ENCODE peak calls at places on chromosomes 13 and 19, in seven cellular contexts. L is esophagus muscularis mucosa; B is astrocyte; F is naive thymus-derived CD4-positive, alpha-beta T cell; G is CD4-positive, alpha-beta memory T cell; X is left ventricle myocardium inferior; Y is uterus. O is an unnamed sample. For H3K27me3, the result is how much of the 10 kb centered on the place peaks cover.

GRCh38 chr13:50512602-50513527 is 330.6 kb downstream of the DLEU7 start:
- DNase-seq in B (peak), X (peak), L (no peak), F (peak), Y (peak), G (peak), O (no peak)

GRCh38 chr19:48795855-48796142 is 15.0 kb downstream of the BCAT2 start:
- DNase-seq in Y (peak), X (peak), F (no peak), L (no peak), B (no peak), G (no peak), O (no peak)

GRCh38 chr13:100439247-100439955 is 149.2 kb downstream of the GGACT start:
- DNase-seq in F (no peak), B (no peak), X (no peak), L (peak), G (no peak), Y (no peak), O (no peak)

GRCh38 chr19:4432918-4433506 is 24.6 kb downstream of the UBXN6 start:
- DNase-seq in B (no peak), L (no peak), Y (no peak), F (no peak), G (no peak), X (no peak), O (no peak)

GRCh38 chr19:45395524-45396388 is 9.1 kb downstream of the PPP1R13L start:
- DNase-seq in G (no peak), B (no peak), L (no peak), F (no peak), Y (no peak), X (no peak), O (no peak)

GRCh38 chr13:48585456-48585840 is 52.6 kb upstream of the RCBTB2 start:
- DNase-seq in G (no peak), Y (peak), L (peak), B (peak), X (no peak), F (no peak), O (no peak)

GRCh38 chr13:52713894-52714293 is 25.7 kb downstream of the CNMD start:
- DNase-seq in G (no peak), Y (no peak), F (no peak), L (no peak), B (no peak), X (peak), O (no peak)

GRCh38 chr19:48837081-48837524 is 812 bp upstream of the HSD17B14 start:
- DNase-seq in B (peak), L (peak), X (peak), G (peak), Y (peak), F (peak), O (peak)

GRCh38 chr13:20121154-20121515 is 39.7 kb downstream of the GJA3 start:
- DNase-seq in X (no peak), Y (no peak), F (no peak), B (no peak), G (no peak), L (no peak), O (no peak)

GRCh38 chr13:106176103-106176502 is 359.4 kb downstream of the EFNB2 start:
- DNase-seq in L (no peak), G (no peak), X (no peak), F (no peak), B (peak), Y (no peak), O (peak)

GRCh38 chr13:47033216-47033615 is 136.4 kb upstream of the HTR2A start:
- DNase-seq in B (peak), X (no peak), G (no peak), Y (no peak), L (no peak), F (no peak), O (no peak)

GRCh38 chr19:48868196-48868886 is at the start of gene PLEKHA4:
- DNase-seq in X (peak), B (no peak), F (no peak), G (no peak), L (no peak), Y (peak), O (no peak)

GRCh38 chr13:72201726-72202125 is 334.7 kb upstream of the DACH1 start:
- DNase-seq in F (no peak), L (no peak), G (no peak), B (no peak), X (no peak), Y (no peak), O (no peak)

GRCh38 chr19:46355991-46356669 is 9.2 kb downstream of the PPP5C start:
- DNase-seq in G (no peak), F (no peak), B (no peak), L (no peak), X (no peak), Y (no peak), O (no peak)

GRCh38 chr13:53100394-53101063 is 71.9 kb downstream of the OLFM4 start:
- DNase-seq in Y (no peak), G (no peak), B (no peak), L (no peak), X (no peak), F (no peak), O (no peak)

GRCh38 chr13:65926750-65927171 is 1303.4 kb downstream of the PCDH9 start:
- DNase-seq in F (no peak), L (no peak), G (no peak), X (peak), B (no peak), Y (no peak), O (no peak)

GRCh38 chr13:23411220-23411619 is 22.3 kb downstream of the SACS start:
- DNase-seq in B (peak), X (no peak), L (peak), Y (no peak), F (no peak), G (no peak), O (no peak)

GRCh38 chr13:32471187-32471922 is 43.4 kb upstream of the N4BP2L1 start:
- DNase-seq in X (peak), B (peak), F (no peak), G (no peak), Y (peak), L (no peak), O (no peak)

GRCh38 chr13:37011788-37012187 is 11.2 kb downstream of the EXOSC8 start:
- DNase-seq in X (no peak), G (no peak), B (no peak), F (no peak), Y (no peak), L (no peak), O (no peak)

GRCh38 chr13:111506621-111507020 is 186.2 kb downstream of the TEX29 start:
- DNase-seq in X (no peak), L (no peak), Y (no peak), G (no peak), F (no peak), B (no peak), O (no peak)

GRCh38 chr13:29140277-29140676 is 320.1 kb downstream of the MTUS2 start:
- DNase-seq in L (no peak), X (peak), F (no peak), Y (no peak), G (no peak), B (no peak), O (no peak)

GRCh38 chr19:10510301-10510802 is 6.9 kb downstream of the S1PR5 start:
- DNase-seq in G (peak), B (no peak), Y (no peak), F (peak), L (no peak), X (no peak), O (peak)

GRCh38 chr13:51977606-51978005 is 33.6 kb downstream of the ATP7B start:
- DNase-seq in X (no peak), Y (no peak), B (no peak), G (no peak), L (no peak), F (no peak), O (peak)

GRCh38 chr13:97028441-97029299 is 34.4 kb upstream of the OXGR1 start:
- DNase-seq in G (peak), F (peak), B (peak), L (no peak), Y (peak), X (peak), O (no peak)

GRCh38 chr19:32631381-32631780 is 43.6 kb downstream of the ANKRD27 start:
- DNase-seq in Y (no peak), L (no peak), G (no peak), B (no peak), X (no peak), F (no peak), O (no peak)

GRCh38 chr13:35866801-35867200 is 264.4 kb downstream of the DCLK1 start:
- DNase-seq in X (peak), L (no peak), B (no peak), G (no peak), F (no peak), Y (no peak), O (no peak)

GRCh38 chr19:56294557-56294956 is 20.1 kb downstream of the ZSCAN5A start:
- DNase-seq in F (no peak), Y (no peak), G (no peak), X (no peak), L (no peak), B (peak), O (peak)

GRCh38 chr13:40503966-40504591 is 162.4 kb downstream of the FOXO1 start:
- DNase-seq in X (no peak), B (peak), G (no peak), L (peak), F (no peak), Y (no peak), O (peak)

GRCh38 chr13:57630661-57631606 is 610 bp upstream of the PCDH17 start:
- DNase-seq in L (no peak), B (peak), G (no peak), X (no peak), F (no peak), Y (no peak), O (peak)

GRCh38 chr13:57624565-57625435 is 6.7 kb upstream of the PCDH17 start:
- DNase-seq in X (no peak), F (no peak), G (no peak), B (peak), L (no peak), Y (no peak), O (no peak)

GRCh38 chr13:57629391-57629804 is 2.1 kb upstream of the PCDH17 start:
- DNase-seq in L (no peak), Y (no peak), X (no peak), F (no peak), G (peak), B (peak), O (no peak)

GRCh38 chr13:57629821-57630235 is 1.7 kb upstream of the PCDH17 start:
- DNase-seq in L (peak), Y (peak), G (peak), F (peak), B (peak), X (peak), O (peak)

DNA sequence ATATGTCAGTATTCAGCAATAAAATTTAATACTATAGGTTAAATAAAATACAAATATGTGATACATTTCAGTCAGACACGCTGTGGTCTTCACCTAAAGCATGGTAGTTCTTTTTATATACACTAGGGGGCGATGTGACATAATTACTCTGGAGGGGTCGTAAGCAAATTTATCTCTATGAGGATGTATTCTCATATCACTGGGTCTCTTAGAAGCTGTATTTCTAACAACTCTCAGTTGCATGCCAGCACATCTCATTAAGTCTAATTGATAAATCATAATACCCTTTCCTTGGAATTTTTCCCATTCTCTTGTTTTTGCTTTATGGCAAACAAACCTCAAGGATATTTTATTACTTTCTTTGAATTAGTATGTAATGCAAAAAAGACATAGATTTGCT is 3.9 kb upstream of the PCDH17 start:
- DNase-seq in Y (no peak), G (no peak), B (peak), L (no peak), F (no peak), X (no peak), O (peak)
- H3K27me3 ChIP-seq in Y (under half), G (under half), B (under half), L (half or more), F (under half), X (under half), O (under half)

GRCh38 chr19:36972594-36972993 is 56.5 kb downstream of the ZNF568 start:
- DNase-seq in B (no peak), L (no peak), X (no peak), Y (no peak), F (no peak), G (peak), O (no peak)

GRCh38 chr19:36973844-36974195 is 57.7 kb downstream of the ZNF568 start:
- DNase-seq in Y (no peak), F (no peak), G (no peak), B (no peak), X (no peak), L (no peak), O (no peak)

DNA sequence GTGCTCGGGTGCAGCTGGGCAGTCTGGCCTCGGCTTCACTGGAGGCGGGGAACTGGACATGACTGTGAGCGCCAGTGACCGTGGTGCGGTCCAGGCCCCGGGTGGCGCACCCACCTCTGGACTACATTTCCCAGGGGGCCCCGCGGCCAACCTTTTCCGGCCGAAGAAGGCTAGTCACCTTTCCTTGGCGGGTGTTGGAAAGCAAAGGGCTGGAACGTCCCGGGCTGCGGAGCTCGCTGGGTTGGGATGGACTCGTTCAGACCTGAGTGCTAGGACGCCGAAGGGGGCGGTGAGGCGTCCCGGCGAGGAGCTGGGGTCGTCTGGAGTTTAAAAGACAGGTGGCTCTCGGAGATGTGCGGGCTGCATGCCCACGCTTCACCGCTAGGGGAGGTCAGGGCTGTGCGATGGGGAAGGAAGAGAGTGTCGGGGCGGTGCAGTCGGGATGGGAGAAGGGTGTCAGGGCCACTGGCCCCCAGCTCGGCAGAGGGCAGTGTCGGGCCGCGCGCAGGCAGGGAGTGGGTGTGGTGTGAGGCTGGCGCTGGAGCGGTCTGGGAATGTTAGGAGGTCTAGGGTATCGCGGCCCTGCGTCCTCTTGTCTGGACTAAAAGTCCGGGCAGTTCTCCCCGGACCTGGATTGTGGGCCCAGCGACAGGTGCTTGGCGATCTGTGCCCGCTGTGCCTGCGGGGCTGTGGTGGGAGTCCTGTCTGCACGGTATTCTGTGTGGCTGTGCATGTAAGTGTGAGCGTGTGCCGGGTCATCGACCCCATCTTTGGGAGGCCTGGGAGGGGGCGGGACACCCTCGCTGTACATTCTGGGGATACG is 57.1 kb downstream of the ZNF568 start:
- DNase-seq in X (peak), L (peak), Y (peak), F (peak), B (peak), G (peak), O (peak)
- H3K27ac ChIP-seq in X (peak), L (peak), Y (peak), F (peak), B (no peak), G (peak), O (no peak)

GRCh38 chr19:38516802-38517201 is 83.3 kb downstream of the RYR1 start:
- DNase-seq in F (no peak), B (no peak), G (no peak), Y (no peak), L (no peak), X (no peak), O (no peak)

GRCh38 chr19:38519168-38519567 is 85.7 kb downstream of the RYR1 start:
- DNase-seq in G (no peak), X (no peak), Y (no peak), L (no peak), B (no peak), F (no peak), O (no peak)

GRCh38 chr19:38514812-38515633 is 81.5 kb downstream of the RYR1 start:
- DNase-seq in G (peak), B (peak), F (peak), Y (peak), X (peak), L (peak), O (peak)

GRCh38 chr19:38515906-38516305 is 82.4 kb downstream of the RYR1 start:
- DNase-seq in F (no peak), Y (no peak), B (no peak), X (no peak), G (no peak), L (no peak), O (no peak)

GRCh38 chr19:38517321-38517720 is 83.8 kb downstream of the RYR1 start:
- DNase-seq in L (no peak), Y (no peak), X (no peak), F (no peak), G (no peak), B (no peak), O (no peak)
- H3K27me3 ChIP-seq in L (under half), Y (under half), X (under half), F (under half), G (under half), B (under half), O (under half)

DNA sequence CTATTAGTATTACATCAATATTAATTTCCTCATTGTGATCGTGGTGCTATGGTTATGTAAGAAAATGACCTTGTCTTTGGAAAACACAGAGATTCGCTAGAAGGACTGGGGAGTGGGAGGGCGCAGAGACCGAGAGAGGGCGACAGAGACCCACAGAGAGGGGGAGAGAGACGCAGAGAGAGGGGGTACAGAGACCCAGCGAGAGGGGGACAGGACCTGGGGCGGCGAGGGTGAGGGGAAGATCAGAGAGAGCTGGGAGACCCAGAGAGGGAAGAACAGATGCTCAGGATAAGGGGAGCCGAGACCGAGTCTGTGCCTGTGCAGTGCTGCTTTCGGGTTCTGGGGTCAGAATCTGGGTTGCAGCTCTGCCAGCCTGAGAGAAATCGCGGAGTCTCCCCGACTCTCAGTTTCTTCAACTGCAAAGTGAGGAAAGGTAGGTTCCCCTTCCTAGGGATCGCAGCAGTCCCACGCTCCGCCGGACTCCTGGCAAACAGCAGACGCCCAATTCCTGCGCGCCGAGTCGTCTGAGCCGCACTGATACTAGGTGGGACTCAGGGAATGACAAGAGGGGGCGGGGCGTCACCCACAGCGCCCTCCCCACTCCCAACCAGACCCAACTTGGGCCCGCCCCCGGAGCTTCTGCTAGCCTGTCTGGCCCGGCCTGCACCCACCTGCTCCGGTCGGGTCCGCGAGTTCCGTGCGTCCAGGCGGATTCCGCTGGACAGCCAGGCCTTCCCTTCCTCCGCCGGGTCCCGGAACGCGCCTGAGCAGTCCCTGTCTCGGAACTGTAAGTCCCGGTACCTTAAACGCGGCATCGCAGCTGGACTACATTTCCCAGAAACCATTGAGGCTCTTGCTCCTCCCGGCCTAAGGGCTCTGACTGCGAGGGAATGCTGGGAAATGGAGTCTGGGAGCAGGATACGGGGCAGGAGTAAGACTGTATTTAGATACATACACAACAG is 15.3 kb downstream of the IZUMO2 start:
- DNase-seq in F (peak), Y (peak), B (peak), L (peak), G (peak), X (peak), O (peak)
- H3K27ac ChIP-seq in F (peak), Y (peak), B (no peak), L (peak), G (no peak), X (peak), O (no peak)

GRCh38 chr19:30086916-30087315 is 144.9 kb downstream of the URI1 start:
- DNase-seq in Y (no peak), L (no peak), X (no peak), G (no peak), B (no peak), F (no peak), O (no peak)
- H3K27me3 ChIP-seq in Y (under half), L (under half), X (under half), G (under half), B (under half), F (under half), O (under half)

GRCh38 chr19:53057904-53058579 is 13.5 kb downstream of the ERVV-2 start:
- DNase-seq in L (no peak), F (no peak), Y (no peak), B (no peak), G (no peak), X (peak), O (no peak)

DNA sequence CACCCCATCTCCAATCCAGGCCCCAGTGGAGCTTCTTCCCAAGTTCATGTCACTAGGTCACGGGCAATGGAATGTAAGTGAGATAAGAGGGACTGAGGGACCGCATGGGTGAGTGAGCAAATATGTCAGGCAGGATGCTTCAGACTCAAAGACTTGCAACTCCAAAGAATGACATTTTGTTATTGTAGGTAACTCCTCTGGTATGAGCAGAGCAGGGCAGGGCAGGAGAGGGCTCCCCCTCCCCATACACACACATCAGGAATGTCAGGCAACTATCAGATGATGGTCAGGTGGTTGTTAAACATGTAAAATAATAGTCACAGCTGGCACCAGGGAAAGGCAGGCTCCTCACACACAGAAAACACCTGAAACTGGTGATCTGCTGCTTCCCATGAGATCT is 10.6 kb downstream of the ERVV-2 start:
- DNase-seq in L (no peak), X (no peak), Y (no peak), B (no peak), G (no peak), F (no peak), O (peak)
- H3K27ac ChIP-seq in L (no peak), X (no peak), Y (no peak), B (no peak), G (no peak), F (no peak), O (no peak)

GRCh38 chr13:108182652-108183051 is 32.7 kb downstream of the LIG4 start:
- DNase-seq in X (no peak), Y (no peak), L (no peak), G (no peak), B (no peak), F (no peak), O (no peak)
- H3K27me3 ChIP-seq in X (under half), Y (under half), L (under half), G (under half), B (under half), F (under half), O (under half)

O was measured in foreskin keratinocyte.